ENCODE peak calls at places on chromosomes 11 and 22, in eight cellular contexts. One of them, this sample, is unnamed.

GRCh38 chr11:33970984-33971466 is 79.1 kb upstream of the LMO2 start:
- DNase-seq in HCT116: peak; percentile 64
- DNase-seq in ovary: peak; percentile 32
- DNase-seq in thoracic aorta: peak; percentile 4
- DNase-seq in PC-3: peak; percentile 69
- DNase-seq in psoas muscle: peak; percentile 29
- DNase-seq in upper lobe of right lung: no peak
- DNase-seq in neural progenitor cell: peak; percentile 70
- DNase-seq in this sample: peak; percentile 43

GRCh38 chr11:114606003-114606801 is 10.6 kb upstream of the NXPE4 start:
- DNase-seq in HCT116: no peak
- DNase-seq in ovary: no peak
- DNase-seq in thoracic aorta: no peak
- DNase-seq in PC-3: peak; percentile 36
- DNase-seq in psoas muscle: no peak
- DNase-seq in upper lobe of right lung: no peak
- DNase-seq in neural progenitor cell: no peak
- DNase-seq in this sample: no peak

GRCh38 chr11:119832536-119832935 is 103.5 kb upstream of the NECTIN1 start:
- DNase-seq in HCT116: no peak
- DNase-seq in ovary: peak; percentile 78
- DNase-seq in thoracic aorta: no peak
- DNase-seq in PC-3: peak; percentile 6
- DNase-seq in psoas muscle: no peak
- DNase-seq in upper lobe of right lung: no peak
- DNase-seq in neural progenitor cell: peak; percentile 36
- DNase-seq in this sample: no peak

GRCh38 chr22:21850660-21851059 is 16.8 kb downstream of the MAPK1 start:
- DNase-seq in HCT116: no peak
- DNase-seq in ovary: no peak
- DNase-seq in thoracic aorta: no peak
- DNase-seq in PC-3: no peak
- DNase-seq in psoas muscle: no peak
- DNase-seq in upper lobe of right lung: no peak
- DNase-seq in neural progenitor cell: no peak
- DNase-seq in this sample: no peak

GRCh38 chr11:106305458-106305857 is 228.0 kb downstream of the AASDHPPT start:
- DNase-seq in HCT116: no peak
- DNase-seq in ovary: no peak
- DNase-seq in thoracic aorta: no peak
- DNase-seq in PC-3: peak; percentile 83
- DNase-seq in psoas muscle: no peak
- DNase-seq in upper lobe of right lung: no peak
- DNase-seq in neural progenitor cell: no peak
- DNase-seq in this sample: peak; percentile 73

GRCh38 chr11:65425105-65425970 is 2.7 kb downstream of the NEAT1 start:
- DNase-seq in HCT116: peak; percentile 42
- DNase-seq in ovary: peak; percentile 40
- DNase-seq in thoracic aorta: no peak
- DNase-seq in PC-3: peak; percentile 77
- DNase-seq in psoas muscle: no peak
- DNase-seq in upper lobe of right lung: peak; percentile 53
- DNase-seq in neural progenitor cell: peak; percentile 36
- DNase-seq in this sample: peak; percentile 72

GRCh38 chr22:20922141-20922751 is 5.0 kb downstream of the CRKL start:
- DNase-seq in HCT116: no peak
- DNase-seq in ovary: no peak
- DNase-seq in thoracic aorta: no peak
- DNase-seq in PC-3: peak; percentile 38
- DNase-seq in psoas muscle: no peak
- DNase-seq in upper lobe of right lung: no peak
- DNase-seq in neural progenitor cell: no peak
- DNase-seq in this sample: no peak

GRCh38 chr11:19524171-19524671 is 188.4 kb upstream of the NAV2 start:
- DNase-seq in HCT116: no peak
- DNase-seq in ovary: no peak
- DNase-seq in thoracic aorta: no peak
- DNase-seq in PC-3: no peak
- DNase-seq in psoas muscle: no peak
- DNase-seq in upper lobe of right lung: no peak
- DNase-seq in neural progenitor cell: no peak
- DNase-seq in this sample: no peak

GRCh38 chr11:132114185-132114584 is 743.8 kb downstream of the NTM start:
- DNase-seq in HCT116: no peak
- DNase-seq in ovary: no peak
- DNase-seq in thoracic aorta: no peak
- DNase-seq in PC-3: peak; percentile 55
- DNase-seq in psoas muscle: no peak
- DNase-seq in upper lobe of right lung: no peak
- DNase-seq in neural progenitor cell: peak; percentile 78
- DNase-seq in this sample: no peak

GRCh38 chr11:65653229-65654225 is 9.2 kb downstream of the RELA start:
- DNase-seq in HCT116: no peak
- DNase-seq in ovary: peak; percentile 58
- DNase-seq in thoracic aorta: no peak
- DNase-seq in PC-3: no peak
- DNase-seq in psoas muscle: no peak
- DNase-seq in upper lobe of right lung: peak; percentile 70
- DNase-seq in neural progenitor cell: no peak
- DNase-seq in this sample: no peak

GRCh38 chr22:17796695-17797094 is 22.4 kb upstream of the BID start:
- DNase-seq in HCT116: no peak
- DNase-seq in ovary: no peak
- DNase-seq in thoracic aorta: no peak
- DNase-seq in PC-3: no peak
- DNase-seq in psoas muscle: no peak
- DNase-seq in upper lobe of right lung: no peak
- DNase-seq in neural progenitor cell: no peak
- DNase-seq in this sample: no peak

GRCh38 chr11:104881117-104881794 is 17.0 kb downstream of the CASP12 start:
- DNase-seq in HCT116: no peak
- DNase-seq in ovary: no peak
- DNase-seq in thoracic aorta: no peak
- DNase-seq in PC-3: no peak
- DNase-seq in psoas muscle: no peak
- DNase-seq in upper lobe of right lung: no peak
- DNase-seq in neural progenitor cell: no peak
- DNase-seq in this sample: no peak

GRCh38 chr22:47355388-47355725 is 592.9 kb downstream of the TBC1D22A start:
- DNase-seq in HCT116: no peak
- DNase-seq in ovary: no peak
- DNase-seq in thoracic aorta: no peak
- DNase-seq in PC-3: no peak
- DNase-seq in psoas muscle: no peak
- DNase-seq in upper lobe of right lung: no peak
- DNase-seq in neural progenitor cell: no peak
- DNase-seq in this sample: no peak

GRCh38 chr22:47357493-47357892 is 595.0 kb downstream of the TBC1D22A start:
- DNase-seq in HCT116: no peak
- DNase-seq in ovary: no peak
- DNase-seq in thoracic aorta: no peak
- DNase-seq in PC-3: no peak
- DNase-seq in psoas muscle: no peak
- DNase-seq in upper lobe of right lung: no peak
- DNase-seq in neural progenitor cell: no peak
- DNase-seq in this sample: no peak

GRCh38 chr22:47356433-47357011 is 594.1 kb downstream of the TBC1D22A start:
- DNase-seq in HCT116: no peak
- DNase-seq in ovary: no peak
- DNase-seq in thoracic aorta: no peak
- DNase-seq in PC-3: no peak
- DNase-seq in psoas muscle: no peak
- DNase-seq in upper lobe of right lung: no peak
- DNase-seq in neural progenitor cell: no peak
- DNase-seq in this sample: no peak

GRCh38 chr22:47355776-47356432 is 593.5 kb downstream of the TBC1D22A start:
- DNase-seq in HCT116: no peak
- DNase-seq in ovary: no peak
- DNase-seq in thoracic aorta: no peak
- DNase-seq in PC-3: no peak
- DNase-seq in psoas muscle: no peak
- DNase-seq in upper lobe of right lung: no peak
- DNase-seq in neural progenitor cell: no peak
- DNase-seq in this sample: no peak

DNA sequence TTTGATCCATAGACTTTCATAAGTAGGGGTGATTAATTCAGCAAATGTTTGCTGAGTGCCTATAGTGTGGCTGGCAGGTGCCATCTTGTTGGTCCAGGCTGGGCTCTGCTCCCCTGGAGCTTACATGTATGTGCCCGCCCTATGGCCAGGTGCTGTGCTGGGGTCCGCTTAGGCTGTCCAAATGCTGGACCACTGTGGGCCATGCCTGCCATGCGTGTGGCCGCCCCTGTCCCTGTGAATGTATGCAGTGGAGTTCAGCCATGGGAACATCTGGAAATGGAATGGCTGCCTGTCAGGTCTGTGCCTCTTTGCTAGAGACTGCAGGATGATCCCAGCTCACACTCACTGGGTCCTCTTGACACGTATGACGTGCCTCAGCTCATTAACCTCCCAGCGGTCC is 594.6 kb downstream of the TBC1D22A start:
- DNase-seq in HCT116: no peak
- DNase-seq in ovary: no peak
- DNase-seq in thoracic aorta: no peak
- DNase-seq in PC-3: no peak
- DNase-seq in psoas muscle: no peak
- DNase-seq in upper lobe of right lung: no peak
- DNase-seq in neural progenitor cell: no peak
- DNase-seq in this sample: no peak
- TF ChIP-seq CTCF in HCT116: no peak
- TF ChIP-seq CTCF in ovary: no peak
- TF ChIP-seq CTCF in thoracic aorta: no peak
- TF ChIP-seq CTCF in PC-3: no peak
- TF ChIP-seq CTCF in psoas muscle: no peak
- TF ChIP-seq CTCF in upper lobe of right lung: no peak
- TF ChIP-seq CTCF in neural progenitor cell: no peak
- TF ChIP-seq CTCF in this sample: no peak

DNA sequence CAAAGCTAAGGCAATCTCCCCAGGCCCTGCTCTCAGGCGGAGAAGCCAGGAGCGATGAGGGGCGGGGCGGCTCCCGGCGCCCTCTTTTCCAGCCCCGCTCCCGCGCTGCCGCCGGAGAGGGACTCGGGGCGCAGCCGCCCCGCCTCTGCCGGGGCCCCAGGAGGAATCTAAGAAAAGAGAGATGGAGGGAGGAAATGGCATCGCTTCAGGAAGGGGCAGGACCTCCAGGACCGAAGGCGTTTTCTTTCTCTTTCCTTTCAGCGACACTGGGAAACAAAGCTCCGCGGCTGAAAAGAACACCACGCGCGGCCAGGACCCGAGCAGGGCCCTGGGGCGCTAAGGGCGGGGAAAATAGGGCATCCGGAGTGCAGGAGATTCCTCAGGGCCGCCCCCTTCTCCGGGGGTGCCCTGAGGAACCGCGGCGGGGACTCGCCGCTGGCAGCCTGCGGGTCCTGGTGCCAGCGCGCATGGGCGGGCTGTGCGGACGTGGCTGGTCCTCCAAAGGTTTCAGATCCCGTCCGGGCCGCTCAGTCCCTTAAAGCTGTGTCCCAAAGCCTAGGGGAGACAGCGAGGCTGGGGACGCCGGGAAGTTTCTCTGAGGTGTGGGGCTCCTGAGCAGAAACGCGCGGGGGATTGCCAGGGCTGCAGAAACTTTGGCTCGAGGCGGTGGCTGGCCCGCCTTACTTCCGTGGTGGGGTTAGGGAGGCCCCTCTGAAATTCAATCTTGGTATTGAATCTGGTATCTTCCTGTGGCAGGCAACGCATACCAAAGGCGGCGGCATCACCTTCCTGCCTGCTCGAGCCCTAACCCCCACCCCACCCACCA is 2.8 kb upstream of the BSX start:
- DNase-seq in HCT116: no peak
- DNase-seq in ovary: no peak
- DNase-seq in thoracic aorta: no peak
- DNase-seq in PC-3: no peak
- DNase-seq in psoas muscle: no peak
- DNase-seq in upper lobe of right lung: no peak
- DNase-seq in neural progenitor cell: peak; percentile 70
- DNase-seq in this sample: no peak
- H3K27ac ChIP-seq in HCT116: no peak overlapping the region
- H3K27ac ChIP-seq in ovary: no peak overlapping the region
- H3K27ac ChIP-seq in thoracic aorta: no peak overlapping the region
- H3K27ac ChIP-seq in PC-3: no peak overlapping the region
- H3K27ac ChIP-seq in psoas muscle: no peak overlapping the region
- H3K27ac ChIP-seq in upper lobe of right lung: no peak overlapping the region
- H3K27ac ChIP-seq in neural progenitor cell: no peak overlapping the region
- H3K27ac ChIP-seq in this sample: no peak overlapping the region

DNA sequence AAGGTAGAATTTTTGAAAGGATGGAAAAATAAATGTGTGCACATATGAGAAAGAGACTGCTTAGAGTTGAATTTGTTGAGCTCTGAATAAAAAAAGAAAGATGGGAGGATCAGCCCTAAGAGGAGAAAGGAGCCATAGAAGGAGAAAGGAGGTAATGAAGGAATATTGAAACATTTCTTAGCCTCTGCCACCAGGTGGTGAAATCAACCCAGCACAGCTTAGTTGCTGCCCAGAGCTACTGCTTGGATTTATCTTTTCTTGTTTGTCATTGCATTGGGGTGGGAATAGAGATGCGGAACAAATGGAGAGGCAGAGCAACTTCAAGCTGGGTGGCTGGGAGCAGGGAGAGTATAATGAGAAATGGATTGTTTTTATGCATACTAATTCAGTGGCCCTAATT is 80.4 kb downstream of the SERGEF start:
- DNase-seq in HCT116: no peak
- DNase-seq in ovary: no peak
- DNase-seq in thoracic aorta: no peak
- DNase-seq in PC-3: no peak
- DNase-seq in psoas muscle: no peak
- DNase-seq in upper lobe of right lung: no peak
- DNase-seq in neural progenitor cell: no peak
- DNase-seq in this sample: no peak
- TF ChIP-seq CTCF in HCT116: peak; percentile 33
- TF ChIP-seq CTCF in ovary: no peak
- TF ChIP-seq CTCF in thoracic aorta: no peak
- TF ChIP-seq CTCF in PC-3: peak; percentile 31
- TF ChIP-seq CTCF in psoas muscle: no peak
- TF ChIP-seq CTCF in upper lobe of right lung: no peak
- TF ChIP-seq CTCF in neural progenitor cell: peak; percentile 9
- TF ChIP-seq CTCF in this sample: peak; percentile 33

GRCh38 chr22:22925795-22926358 is 38.3 kb downstream of the IGLL5 start:
- DNase-seq in HCT116: no peak
- DNase-seq in ovary: no peak
- DNase-seq in thoracic aorta: no peak
- DNase-seq in PC-3: peak; percentile 43
- DNase-seq in psoas muscle: no peak
- DNase-seq in upper lobe of right lung: no peak
- DNase-seq in neural progenitor cell: no peak
- DNase-seq in this sample: no peak
- H3K27ac ChIP-seq in HCT116: no peak overlapping the region
- H3K27ac ChIP-seq in ovary: no peak overlapping the region
- H3K27ac ChIP-seq in thoracic aorta: no peak overlapping the region
- H3K27ac ChIP-seq in PC-3: no peak overlapping the region
- H3K27ac ChIP-seq in psoas muscle: no peak overlapping the region
- H3K27ac ChIP-seq in upper lobe of right lung: no peak overlapping the region
- H3K27ac ChIP-seq in neural progenitor cell: no peak overlapping the region
- H3K27ac ChIP-seq in this sample: no peak overlapping the region

DNA sequence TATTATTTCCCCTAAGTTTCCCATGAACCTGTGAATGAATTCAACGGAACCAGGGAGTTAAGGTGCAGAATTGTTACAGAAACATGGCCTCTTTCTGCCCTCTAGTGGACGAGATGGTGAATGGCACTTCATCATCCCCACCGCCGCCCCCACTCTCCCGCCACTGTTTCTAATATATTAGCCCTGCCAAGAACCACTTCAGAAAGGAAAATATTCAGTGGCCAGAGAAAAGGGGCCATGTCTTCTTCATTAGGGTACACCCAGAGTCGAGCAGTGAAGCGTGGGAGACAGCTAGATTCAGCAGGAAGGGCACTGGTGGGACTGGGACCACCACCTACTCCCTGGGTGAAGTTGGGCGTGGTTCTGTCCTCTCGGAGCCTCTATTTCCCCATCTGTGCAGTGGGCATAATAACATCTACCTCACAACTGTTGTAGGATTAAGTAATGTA is 46.4 kb upstream of the SYT13 start:
- DNase-seq in HCT116: peak; percentile 29
- DNase-seq in ovary: peak; percentile 67
- DNase-seq in thoracic aorta: no peak
- DNase-seq in PC-3: no peak
- DNase-seq in psoas muscle: no peak
- DNase-seq in upper lobe of right lung: no peak
- DNase-seq in neural progenitor cell: peak; percentile 62
- DNase-seq in this sample: no peak
- TF ChIP-seq CTCF in HCT116: peak; percentile 56
- TF ChIP-seq CTCF in ovary: peak; percentile 49
- TF ChIP-seq CTCF in thoracic aorta: peak; percentile 89
- TF ChIP-seq CTCF in PC-3: peak; percentile 60
- TF ChIP-seq CTCF in psoas muscle: peak; percentile 84
- TF ChIP-seq CTCF in upper lobe of right lung: peak; percentile 80
- TF ChIP-seq CTCF in neural progenitor cell: peak; percentile 73
- TF ChIP-seq CTCF in this sample: peak; percentile 66